ENCODE peak calls at places on chromosomes 6 and 20, in ten cellular contexts. One of them, this sample, is unnamed.

GRCh38 chr6:132768051-132768517 is 10.4 kb upstream of the VNN2 start:
- DNase-seq in hippocampal formation: no peak
- DNase-seq in D341Med: peak; percentile 29
- DNase-seq in CD8-positive, alpha-beta T cell: no peak
- DNase-seq in GM23248: peak; percentile 27
- DNase-seq in globus pallidus: peak; percentile 20
- DNase-seq in Panc1: no peak
- DNase-seq in transverse colon: peak; percentile 21
- DNase-seq in HT1080: peak; percentile 49
- DNase-seq in T-helper 2 cell: no peak
- DNase-seq in this sample: no peak

GRCh38 chr6:21840428-21840827 is 246.9 kb downstream of the SOX4 start:
- DNase-seq in Panc1: no peak
- DNase-seq in transverse colon: no peak
- DNase-seq in D341Med: no peak
- DNase-seq in T-helper 2 cell: no peak
- DNase-seq in GM23248: no peak
- DNase-seq in globus pallidus: no peak
- DNase-seq in CD8-positive, alpha-beta T cell: no peak
- DNase-seq in HT1080: peak; percentile 58
- DNase-seq in hippocampal formation: no peak
- DNase-seq in this sample: no peak

GRCh38 chr20:49386848-49387605 is 95.4 kb downstream of the KCNB1 start:
- DNase-seq in CD8-positive, alpha-beta T cell: no peak
- DNase-seq in transverse colon: no peak
- DNase-seq in Panc1: no peak
- DNase-seq in hippocampal formation: no peak
- DNase-seq in globus pallidus: no peak
- DNase-seq in HT1080: no peak
- DNase-seq in GM23248: peak; percentile 13
- DNase-seq in D341Med: no peak
- DNase-seq in T-helper 2 cell: no peak
- DNase-seq in this sample: no peak

GRCh38 chr6:1965596-1966224 is 279.7 kb downstream of the GMDS start:
- DNase-seq in hippocampal formation: no peak
- DNase-seq in T-helper 2 cell: no peak
- DNase-seq in CD8-positive, alpha-beta T cell: no peak
- DNase-seq in HT1080: no peak
- DNase-seq in GM23248: no peak
- DNase-seq in Panc1: no peak
- DNase-seq in D341Med: no peak
- DNase-seq in globus pallidus: no peak
- DNase-seq in transverse colon: no peak
- DNase-seq in this sample: no peak

GRCh38 chr6:113018351-113019151 is 671.4 kb downstream of the RFPL4B start:
- DNase-seq in Panc1: no peak
- DNase-seq in transverse colon: peak; percentile 27
- DNase-seq in hippocampal formation: no peak
- DNase-seq in globus pallidus: peak; percentile 7
- DNase-seq in D341Med: no peak
- DNase-seq in GM23248: peak; percentile 97
- DNase-seq in HT1080: peak; percentile 72
- DNase-seq in CD8-positive, alpha-beta T cell: no peak
- DNase-seq in T-helper 2 cell: no peak
- DNase-seq in this sample: peak; percentile 58

GRCh38 chr6:53113742-53114141 is 34.9 kb downstream of the GCM1 start:
- DNase-seq in globus pallidus: no peak
- DNase-seq in transverse colon: no peak
- DNase-seq in T-helper 2 cell: no peak
- DNase-seq in Panc1: no peak
- DNase-seq in CD8-positive, alpha-beta T cell: no peak
- DNase-seq in HT1080: no peak
- DNase-seq in D341Med: no peak
- DNase-seq in GM23248: no peak
- DNase-seq in hippocampal formation: no peak
- DNase-seq in this sample: no peak

GRCh38 chr6:32906539-32906938 is 34.3 kb downstream of the HLA-DMB start:
- DNase-seq in hippocampal formation: no peak
- DNase-seq in Panc1: no peak
- DNase-seq in D341Med: no peak
- DNase-seq in T-helper 2 cell: no peak
- DNase-seq in GM23248: peak; percentile 65
- DNase-seq in globus pallidus: no peak
- DNase-seq in transverse colon: no peak
- DNase-seq in CD8-positive, alpha-beta T cell: no peak
- DNase-seq in HT1080: no peak
- DNase-seq in this sample: no peak

GRCh38 chr6:106614592-106615301 is 14.6 kb downstream of the RTN4IP1 start:
- DNase-seq in Panc1: no peak
- DNase-seq in HT1080: no peak
- DNase-seq in D341Med: no peak
- DNase-seq in hippocampal formation: no peak
- DNase-seq in T-helper 2 cell: no peak
- DNase-seq in globus pallidus: no peak
- DNase-seq in GM23248: no peak
- DNase-seq in CD8-positive, alpha-beta T cell: no peak
- DNase-seq in transverse colon: no peak
- DNase-seq in this sample: no peak

GRCh38 chr6:134049586-134049985 is 2.8 kb downstream of the SLC2A12 start:
- DNase-seq in CD8-positive, alpha-beta T cell: no peak
- DNase-seq in transverse colon: no peak
- DNase-seq in GM23248: no peak
- DNase-seq in Panc1: no peak
- DNase-seq in globus pallidus: no peak
- DNase-seq in D341Med: no peak
- DNase-seq in HT1080: no peak
- DNase-seq in hippocampal formation: no peak
- DNase-seq in T-helper 2 cell: no peak
- DNase-seq in this sample: no peak

GRCh38 chr6:66435321-66435720 is 728.3 kb upstream of the EYS start:
- DNase-seq in transverse colon: no peak
- DNase-seq in CD8-positive, alpha-beta T cell: no peak
- DNase-seq in HT1080: peak; percentile 55
- DNase-seq in Panc1: no peak
- DNase-seq in GM23248: no peak
- DNase-seq in T-helper 2 cell: no peak
- DNase-seq in hippocampal formation: no peak
- DNase-seq in globus pallidus: no peak
- DNase-seq in D341Med: no peak
- DNase-seq in this sample: no peak

GRCh38 chr6:53235508-53235907 is 86.9 kb upstream of the GCM1 start:
- DNase-seq in Panc1: no peak
- DNase-seq in T-helper 2 cell: no peak
- DNase-seq in GM23248: no peak
- DNase-seq in globus pallidus: no peak
- DNase-seq in HT1080: no peak
- DNase-seq in CD8-positive, alpha-beta T cell: no peak
- DNase-seq in hippocampal formation: no peak
- DNase-seq in transverse colon: no peak
- DNase-seq in D341Med: no peak
- DNase-seq in this sample: no peak

GRCh38 chr6:52529311-52529710 is 47.5 kb downstream of the TRAM2 start:
- DNase-seq in T-helper 2 cell: no peak
- DNase-seq in transverse colon: peak; percentile 40
- DNase-seq in GM23248: no peak
- DNase-seq in CD8-positive, alpha-beta T cell: no peak
- DNase-seq in D341Med: no peak
- DNase-seq in Panc1: no peak
- DNase-seq in hippocampal formation: no peak
- DNase-seq in HT1080: no peak
- DNase-seq in globus pallidus: no peak
- DNase-seq in this sample: no peak

GRCh38 chr6:21665436-21666199 is 72.1 kb downstream of the SOX4 start:
- DNase-seq in T-helper 2 cell: no peak
- DNase-seq in CD8-positive, alpha-beta T cell: no peak
- DNase-seq in hippocampal formation: no peak
- DNase-seq in Panc1: no peak
- DNase-seq in transverse colon: no peak
- DNase-seq in GM23248: no peak
- DNase-seq in globus pallidus: no peak
- DNase-seq in D341Med: peak; percentile 38
- DNase-seq in HT1080: no peak
- DNase-seq in this sample: no peak

GRCh38 chr6:168247456-168248147 is 72.0 kb downstream of the DACT2 start:
- DNase-seq in D341Med: no peak
- DNase-seq in globus pallidus: peak; percentile 35
- DNase-seq in GM23248: peak; percentile 53
- DNase-seq in T-helper 2 cell: no peak
- DNase-seq in Panc1: no peak
- DNase-seq in HT1080: no peak
- DNase-seq in transverse colon: peak; percentile 72
- DNase-seq in hippocampal formation: no peak
- DNase-seq in CD8-positive, alpha-beta T cell: no peak
- DNase-seq in this sample: no peak

GRCh38 chr6:138863331-138863730 is 67.4 kb downstream of the ECT2L start:
- DNase-seq in HT1080: no peak
- DNase-seq in D341Med: no peak
- DNase-seq in GM23248: no peak
- DNase-seq in hippocampal formation: no peak
- DNase-seq in transverse colon: no peak
- DNase-seq in globus pallidus: no peak
- DNase-seq in T-helper 2 cell: no peak
- DNase-seq in Panc1: no peak
- DNase-seq in CD8-positive, alpha-beta T cell: no peak
- DNase-seq in this sample: peak; percentile 50

GRCh38 chr6:151436814-151437213 is 15.1 kb downstream of the RMND1 start:
- DNase-seq in transverse colon: no peak
- DNase-seq in CD8-positive, alpha-beta T cell: no peak
- DNase-seq in Panc1: no peak
- DNase-seq in GM23248: peak; percentile 87
- DNase-seq in globus pallidus: no peak
- DNase-seq in T-helper 2 cell: no peak
- DNase-seq in HT1080: no peak
- DNase-seq in hippocampal formation: no peak
- DNase-seq in D341Med: no peak
- DNase-seq in this sample: no peak

GRCh38 chr6:111803804-111804203 is 69.4 kb downstream of the FYN start:
- DNase-seq in globus pallidus: no peak
- DNase-seq in D341Med: no peak
- DNase-seq in T-helper 2 cell: no peak
- DNase-seq in HT1080: no peak
- DNase-seq in GM23248: no peak
- DNase-seq in Panc1: no peak
- DNase-seq in CD8-positive, alpha-beta T cell: no peak
- DNase-seq in hippocampal formation: no peak
- DNase-seq in transverse colon: no peak
- DNase-seq in this sample: no peak

GRCh38 chr6:132818404-132819359 is 4.3 kb downstream of the RPS12 start:
- DNase-seq in transverse colon: no peak
- DNase-seq in hippocampal formation: no peak
- DNase-seq in Panc1: no peak
- DNase-seq in D341Med: no peak
- DNase-seq in globus pallidus: no peak
- DNase-seq in CD8-positive, alpha-beta T cell: no peak
- DNase-seq in GM23248: peak; percentile 50
- DNase-seq in T-helper 2 cell: no peak
- DNase-seq in HT1080: peak; percentile 64
- DNase-seq in this sample: no peak

GRCh38 chr6:119526609-119527605 is 177.3 kb upstream of the MAN1A1 start:
- DNase-seq in D341Med: no peak
- DNase-seq in hippocampal formation: no peak
- DNase-seq in Panc1: no peak
- DNase-seq in HT1080: no peak
- DNase-seq in globus pallidus: no peak
- DNase-seq in CD8-positive, alpha-beta T cell: no peak
- DNase-seq in transverse colon: no peak
- DNase-seq in T-helper 2 cell: no peak
- DNase-seq in GM23248: peak; percentile 22
- DNase-seq in this sample: no peak

GRCh38 chr6:32623693-32624092 is 13.5 kb upstream of the HLA-DQA1 start:
- DNase-seq in HT1080: no peak
- DNase-seq in Panc1: no peak
- DNase-seq in D341Med: no peak
- DNase-seq in hippocampal formation: no peak
- DNase-seq in GM23248: no peak
- DNase-seq in CD8-positive, alpha-beta T cell: no peak
- DNase-seq in T-helper 2 cell: no peak
- DNase-seq in transverse colon: no peak
- DNase-seq in globus pallidus: no peak
- DNase-seq in this sample: no peak

GRCh38 chr20:11544029-11544678 is 373.5 kb upstream of the BTBD3 start:
- DNase-seq in globus pallidus: peak; percentile 72
- DNase-seq in T-helper 2 cell: no peak
- DNase-seq in hippocampal formation: peak; percentile 81
- DNase-seq in D341Med: peak; percentile 46
- DNase-seq in CD8-positive, alpha-beta T cell: no peak
- DNase-seq in GM23248: peak; percentile 67
- DNase-seq in transverse colon: peak; percentile 14
- DNase-seq in Panc1: peak; percentile 48
- DNase-seq in HT1080: peak; percentile 61
- DNase-seq in this sample: no peak

GRCh38 chr20:19376451-19376971 is 164.1 kb downstream of the SLC24A3 start:
- DNase-seq in CD8-positive, alpha-beta T cell: no peak
- DNase-seq in globus pallidus: peak; percentile 36
- DNase-seq in D341Med: no peak
- DNase-seq in HT1080: no peak
- DNase-seq in Panc1: no peak
- DNase-seq in hippocampal formation: peak; percentile 34
- DNase-seq in transverse colon: no peak
- DNase-seq in GM23248: no peak
- DNase-seq in T-helper 2 cell: no peak
- DNase-seq in this sample: no peak

GRCh38 chr6:41976794-41977484 is 35.3 kb upstream of the CCND3 start:
- DNase-seq in hippocampal formation: no peak
- DNase-seq in globus pallidus: no peak
- DNase-seq in Panc1: no peak
- DNase-seq in HT1080: peak; percentile 62
- DNase-seq in GM23248: peak; percentile 77
- DNase-seq in T-helper 2 cell: no peak
- DNase-seq in D341Med: no peak
- DNase-seq in CD8-positive, alpha-beta T cell: no peak
- DNase-seq in transverse colon: no peak
- DNase-seq in this sample: no peak

GRCh38 chr20:63698739-63699465 is 2.5 kb downstream of the TNFRSF6B start:
- DNase-seq in T-helper 2 cell: no peak
- DNase-seq in GM23248: peak; percentile 93
- DNase-seq in globus pallidus: no peak
- DNase-seq in Panc1: peak; percentile 60
- DNase-seq in HT1080: peak; percentile 96
- DNase-seq in CD8-positive, alpha-beta T cell: no peak
- DNase-seq in D341Med: peak; percentile 54
- DNase-seq in transverse colon: peak; percentile 35
- DNase-seq in hippocampal formation: no peak
- DNase-seq in this sample: peak; percentile 94

GRCh38 chr6:144266091-144266649 is 19.0 kb upstream of the UTRN start:
- DNase-seq in Panc1: no peak
- DNase-seq in hippocampal formation: no peak
- DNase-seq in D341Med: no peak
- DNase-seq in GM23248: peak; percentile 86
- DNase-seq in CD8-positive, alpha-beta T cell: no peak
- DNase-seq in T-helper 2 cell: no peak
- DNase-seq in HT1080: peak; percentile 47
- DNase-seq in transverse colon: peak; percentile 11
- DNase-seq in globus pallidus: no peak
- DNase-seq in this sample: peak; percentile 63

GRCh38 chr6:157557541-157557940 is 176.6 kb downstream of the ZDHHC14 start:
- DNase-seq in hippocampal formation: no peak
- DNase-seq in CD8-positive, alpha-beta T cell: no peak
- DNase-seq in globus pallidus: no peak
- DNase-seq in D341Med: no peak
- DNase-seq in T-helper 2 cell: no peak
- DNase-seq in transverse colon: no peak
- DNase-seq in Panc1: no peak
- DNase-seq in GM23248: no peak
- DNase-seq in HT1080: no peak
- DNase-seq in this sample: no peak

GRCh38 chr6:101393291-101394251 is at the start of gene GRIK2:
- DNase-seq in transverse colon: peak; percentile 25
- DNase-seq in GM23248: peak; percentile 78
- DNase-seq in CD8-positive, alpha-beta T cell: no peak
- DNase-seq in HT1080: no peak
- DNase-seq in D341Med: peak; percentile 85
- DNase-seq in Panc1: no peak
- DNase-seq in hippocampal formation: peak; percentile 55
- DNase-seq in T-helper 2 cell: no peak
- DNase-seq in globus pallidus: no peak
- DNase-seq in this sample: peak; percentile 75

GRCh38 chr20:50380697-50381040 is 129.5 kb upstream of the PTPN1 start:
- DNase-seq in hippocampal formation: no peak
- DNase-seq in T-helper 2 cell: no peak
- DNase-seq in CD8-positive, alpha-beta T cell: no peak
- DNase-seq in HT1080: peak; percentile 44
- DNase-seq in globus pallidus: no peak
- DNase-seq in Panc1: peak; percentile 28
- DNase-seq in D341Med: peak; percentile 69
- DNase-seq in GM23248: peak; percentile 78
- DNase-seq in transverse colon: peak; percentile 59
- DNase-seq in this sample: no peak

This sample was measured in aorta.